ENCODE peak calls at places on chromosomes 1 and 21, in ten cellular contexts. E is heart left ventricle; K is tibial artery; Y is CD8-positive, alpha-beta memory T cell; G is right lobe of liver; J is neural progenitor cell; F is H1; D is ovary; H is CD8-positive, alpha-beta T cell; X is endothelial cell of umbilical vein. R is an unnamed sample. For H3K36me3 and H3K4me1, the result is how much of the 10 kb centered on the place peaks cover.

GRCh38 chr1:169525391-169525790 is 39.6 kb upstream of the SLC19A2 start:
- DNase-seq in H (no peak), X (no peak), K (no peak), Y (no peak), E (no peak), J (no peak), F (no peak), G (no peak), D (no peak), R (no peak)

GRCh38 chr1:12124693-12125421 is 41.9 kb upstream of the TNFRSF1B start:
- DNase-seq in K (peak), D (peak), F (peak), J (peak), X (peak), E (peak), G (peak), H (peak), Y (peak), R (peak)

GRCh38 chr1:200654660-200655059 is 15.0 kb downstream of the DDX59 start:
- DNase-seq in H (no peak), K (no peak), F (no peak), Y (no peak), G (no peak), J (no peak), D (no peak), E (no peak), X (no peak), R (no peak)

GRCh38 chr1:239814306-239814881 is 277.3 kb upstream of the FMN2 start:
- DNase-seq in G (no peak), K (no peak), E (no peak), Y (no peak), J (no peak), D (peak), F (peak), X (no peak), H (no peak), R (no peak)

GRCh38 chr21:33642896-33643657 is 776 bp downstream of the ITSN1 start:
- DNase-seq in Y (peak), K (peak), X (peak), D (peak), H (peak), F (no peak), J (peak), E (peak), G (peak), R (peak)

GRCh38 chr1:54987830-54988705 is 7.6 kb downstream of the TMEM61 start:
- DNase-seq in Y (no peak), E (no peak), X (no peak), D (no peak), H (no peak), K (no peak), J (no peak), F (no peak), G (no peak), R (no peak)

GRCh38 chr1:148264374-148265276 is 112.5 kb upstream of the NBPF11 start:
- DNase-seq in K (no peak), F (peak), G (no peak), J (peak), H (no peak), D (peak), Y (no peak), E (peak), X (peak), R (no peak)

GRCh38 chr1:181778630-181779285 is 282.8 kb downstream of the ZNF648 start:
- DNase-seq in X (no peak), K (no peak), G (no peak), J (peak), E (no peak), F (no peak), H (no peak), Y (no peak), D (no peak), R (no peak)

GRCh38 chr1:200245492-200245891 is 164.3 kb downstream of the ZNF281 start:
- DNase-seq in G (peak), F (no peak), E (peak), J (no peak), H (no peak), Y (no peak), K (no peak), D (no peak), X (no peak), R (no peak)

GRCh38 chr1:118100686-118101300 is 84.2 kb downstream of the SPAG17 start:
- DNase-seq in F (no peak), X (no peak), K (no peak), G (no peak), H (no peak), E (no peak), Y (no peak), D (no peak), J (no peak), R (no peak)

GRCh38 chr21:28884976-28885852 is 107.5 kb downstream of the LTN1 start:
- DNase-seq in K (peak), Y (peak), J (peak), G (peak), E (peak), X (peak), D (peak), H (peak), F (peak), R (peak)

GRCh38 chr1:248926401-248927182 is 20.6 kb downstream of the PGBD2 start:
- DNase-seq in J (no peak), H (no peak), X (no peak), F (no peak), D (no peak), Y (no peak), E (no peak), K (no peak), G (no peak), R (no peak)

GRCh38 chr1:224662870-224663269 is 46.8 kb downstream of the CNIH3 start:
- DNase-seq in G (no peak), H (no peak), K (no peak), D (no peak), X (no peak), J (no peak), E (no peak), F (no peak), Y (no peak), R (no peak)

GRCh38 chr21:29624776-29625175 is 315.0 kb downstream of the GRIK1 start:
- DNase-seq in H (no peak), G (no peak), D (no peak), X (no peak), Y (no peak), F (no peak), E (no peak), K (no peak), J (no peak), R (no peak)

GRCh38 chr1:105730701-105731100 is 1325.8 kb upstream of the PRMT6 start:
- DNase-seq in F (no peak), J (no peak), D (no peak), Y (no peak), G (no peak), K (no peak), H (no peak), X (no peak), E (no peak), R (no peak)

GRCh38 chr1:147545133-147545532 is 3.8 kb downstream of the BCL9 start:
- DNase-seq in J (peak), Y (peak), G (no peak), X (no peak), D (no peak), K (no peak), E (no peak), F (peak), H (peak), R (peak)

GRCh38 chr1:34419662-34420061 is 243.0 kb downstream of the C1orf94 start:
- DNase-seq in J (peak), K (no peak), G (no peak), E (no peak), D (no peak), H (no peak), X (no peak), Y (no peak), F (peak), R (no peak)

GRCh38 chr1:18217398-18218043 is 109.9 kb downstream of the IGSF21 start:
- DNase-seq in D (no peak), H (no peak), K (peak), J (no peak), F (peak), Y (no peak), X (no peak), E (no peak), G (no peak), R (no peak)

GRCh38 chr1:117646007-117646913 is 40.4 kb downstream of the TENT5C start:
- DNase-seq in E (no peak), X (no peak), F (no peak), J (no peak), Y (no peak), G (no peak), K (no peak), H (no peak), D (no peak), R (no peak)

GRCh38 chr1:94299627-94300552 is 62.5 kb upstream of the ARHGAP29 start:
- DNase-seq in D (no peak), K (no peak), X (peak), J (no peak), E (peak), Y (no peak), G (no peak), H (no peak), F (no peak), R (no peak)

GRCh38 chr21:37681711-37682110 is 234.5 kb downstream of the KCNJ6 start:
- DNase-seq in F (no peak), D (no peak), J (no peak), Y (no peak), H (no peak), G (no peak), E (no peak), K (no peak), X (no peak), R (no peak)

GRCh38 chr1:151012684-151013471 is 4.6 kb downstream of the PRUNE1 start:
- DNase-seq in H (no peak), K (no peak), E (peak), F (no peak), J (no peak), X (no peak), Y (no peak), G (peak), D (no peak), R (no peak)

GRCh38 chr1:78145105-78145580 is 99.4 kb downstream of the GIPC2 start:
- DNase-seq in D (peak), H (peak), G (no peak), E (no peak), K (peak), F (no peak), Y (no peak), X (peak), J (peak), R (peak)

GRCh38 chr1:61825398-61825797 is 83.1 kb downstream of the PATJ start:
- DNase-seq in K (no peak), X (no peak), H (no peak), G (no peak), Y (no peak), E (no peak), J (no peak), F (no peak), D (no peak), R (no peak)

GRCh38 chr1:2564006-2564814 is 8.0 kb downstream of the TNFRSF14 start:
- DNase-seq in X (no peak), K (no peak), G (no peak), H (no peak), J (no peak), E (no peak), F (no peak), D (no peak), Y (no peak), R (no peak)

GRCh38 chr1:117679868-117680267 is 74.0 kb downstream of the TENT5C start:
- DNase-seq in E (no peak), J (no peak), G (no peak), Y (no peak), H (no peak), D (no peak), F (no peak), X (no peak), K (no peak), R (no peak)

GRCh38 chr1:218886472-218886871 is 287.2 kb upstream of the LYPLAL1 start:
- DNase-seq in J (no peak), Y (no peak), G (no peak), X (peak), H (no peak), K (peak), E (no peak), F (no peak), D (peak), R (no peak)

GRCh38 chr1:156360534-156360933 is 8.5 kb upstream of the RHBG start:
- DNase-seq in K (no peak), D (no peak), X (no peak), E (no peak), H (no peak), J (no peak), F (no peak), G (no peak), Y (no peak), R (no peak)

GRCh38 chr1:225544283-225544682 is 108.6 kb downstream of the ENAH start:
- DNase-seq in D (no peak), G (no peak), F (no peak), E (no peak), X (no peak), H (no peak), K (no peak), Y (no peak), J (no peak), R (no peak)

GRCh38 chr1:201539561-201540404 is 856 bp downstream of the NAV1 start:
- DNase-seq in G (no peak), X (peak), J (peak), F (no peak), D (no peak), Y (no peak), E (peak), K (peak), H (no peak), R (peak)

GRCh38 chr1:29700522-29700921 is 464.2 kb downstream of the PTPRU start:
- DNase-seq in J (no peak), K (no peak), F (no peak), Y (no peak), D (no peak), X (no peak), H (no peak), G (no peak), E (no peak), R (no peak)

GRCh38 chr1:153190373-153190772 is 12.9 kb upstream of the LELP1 start:
- DNase-seq in G (no peak), J (no peak), H (no peak), E (no peak), X (no peak), K (no peak), Y (no peak), D (no peak), F (no peak), R (no peak)

GRCh38 chr1:2526824-2527552 is 592 bp upstream of the PANK4 start:
- DNase-seq in E (peak), F (no peak), J (no peak), K (peak), Y (no peak), G (peak), D (no peak), H (peak), X (no peak), R (no peak)

GRCh38 chr1:201511925-201512539 is 5.1 kb upstream of the CSRP1 start:
- DNase-seq in F (no peak), J (peak), G (peak), X (peak), H (no peak), D (no peak), Y (no peak), K (peak), E (peak), R (peak)

GRCh38 chr1:40998668-40999067 is 19.2 kb downstream of the CTPS1 start:
- DNase-seq in D (no peak), X (no peak), G (no peak), F (no peak), J (no peak), E (no peak), H (no peak), K (no peak), Y (no peak), R (no peak)

GRCh38 chr1:171794085-171794484 is 12.6 kb downstream of the METTL13 start:
- DNase-seq in J (no peak), D (no peak), K (no peak), F (no peak), X (no peak), Y (no peak), E (no peak), H (no peak), G (no peak), R (no peak)

GRCh38 chr21:44872266-44872567 is 1.3 kb downstream of the PTTG1IP start:
- DNase-seq in X (no peak), E (no peak), J (no peak), F (no peak), H (no peak), Y (no peak), G (no peak), K (no peak), D (no peak), R (no peak)

DNA sequence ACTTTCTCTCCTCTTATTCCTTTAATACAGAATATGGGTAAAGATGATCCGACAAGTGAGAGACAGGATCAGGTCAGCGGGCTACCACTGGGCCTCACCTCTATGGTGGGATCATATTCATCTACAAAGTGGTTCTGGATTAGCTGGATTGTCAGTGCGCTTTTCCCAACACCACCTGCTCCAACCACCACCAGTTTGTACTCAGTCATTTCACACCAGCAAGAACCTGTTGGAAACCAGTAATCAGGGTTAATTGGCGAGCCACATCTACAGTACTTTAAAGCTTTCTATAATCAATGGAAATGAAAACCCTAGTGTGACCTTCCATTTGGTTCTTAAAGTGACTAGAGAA is 643 bp downstream of the NRAS start:
- DNase-seq in F (no peak), J (no peak), D (no peak), K (no peak), E (no peak), H (no peak), X (no peak), Y (peak), G (no peak), R (no peak)
- H3K27ac ChIP-seq in F (peak), J (peak), D (no peak), K (peak), E (peak), H (peak), X (peak), Y (peak), G (peak), R (peak)

GRCh38 chr1:58670200-58670599 is 29.7 kb downstream of the MYSM1 start:
- DNase-seq in G (no peak), D (no peak), E (no peak), X (no peak), F (no peak), K (no peak), Y (no peak), H (no peak), J (no peak), R (no peak)
- H3K36me3 ChIP-seq in G (half or more), D (under half), E (half or more), X (under half), F (under half), K (half or more), Y (under half), H (under half), J (under half), R (half or more)

GRCh38 chr1:27622828-27623227 is 12.2 kb downstream of the FGR start:
- DNase-seq in F (no peak), D (no peak), X (no peak), Y (no peak), J (no peak), G (no peak), H (no peak), K (no peak), E (no peak), R (no peak)
- H3K4me1 ChIP-seq in F (under half), D (under half), X (under half), Y (under half), J (under half), G (under half), H (half or more), K (under half), E (under half), R (half or more)

GRCh38 chr1:15680131-15680530 is 4.0 kb upstream of the PLEKHM2 start:
- DNase-seq in X (no peak), E (no peak), H (no peak), Y (no peak), F (no peak), D (no peak), K (no peak), J (no peak), G (no peak), R (no peak)

GRCh38 chr1:15683411-15684039 is 595 bp upstream of the PLEKHM2 start:
- DNase-seq in F (no peak), J (no peak), K (no peak), H (no peak), Y (no peak), G (no peak), D (peak), X (no peak), E (no peak), R (no peak)

GRCh38 chr1:15682886-15683410 is 1.2 kb upstream of the PLEKHM2 start:
- DNase-seq in K (no peak), G (no peak), X (no peak), D (no peak), H (no peak), E (no peak), Y (no peak), F (no peak), J (no peak), R (no peak)

GRCh38 chr1:15680614-15681345 is 3.3 kb upstream of the PLEKHM2 start:
- DNase-seq in X (no peak), D (no peak), Y (no peak), H (no peak), J (no peak), E (no peak), G (no peak), K (no peak), F (no peak), R (no peak)

DNA sequence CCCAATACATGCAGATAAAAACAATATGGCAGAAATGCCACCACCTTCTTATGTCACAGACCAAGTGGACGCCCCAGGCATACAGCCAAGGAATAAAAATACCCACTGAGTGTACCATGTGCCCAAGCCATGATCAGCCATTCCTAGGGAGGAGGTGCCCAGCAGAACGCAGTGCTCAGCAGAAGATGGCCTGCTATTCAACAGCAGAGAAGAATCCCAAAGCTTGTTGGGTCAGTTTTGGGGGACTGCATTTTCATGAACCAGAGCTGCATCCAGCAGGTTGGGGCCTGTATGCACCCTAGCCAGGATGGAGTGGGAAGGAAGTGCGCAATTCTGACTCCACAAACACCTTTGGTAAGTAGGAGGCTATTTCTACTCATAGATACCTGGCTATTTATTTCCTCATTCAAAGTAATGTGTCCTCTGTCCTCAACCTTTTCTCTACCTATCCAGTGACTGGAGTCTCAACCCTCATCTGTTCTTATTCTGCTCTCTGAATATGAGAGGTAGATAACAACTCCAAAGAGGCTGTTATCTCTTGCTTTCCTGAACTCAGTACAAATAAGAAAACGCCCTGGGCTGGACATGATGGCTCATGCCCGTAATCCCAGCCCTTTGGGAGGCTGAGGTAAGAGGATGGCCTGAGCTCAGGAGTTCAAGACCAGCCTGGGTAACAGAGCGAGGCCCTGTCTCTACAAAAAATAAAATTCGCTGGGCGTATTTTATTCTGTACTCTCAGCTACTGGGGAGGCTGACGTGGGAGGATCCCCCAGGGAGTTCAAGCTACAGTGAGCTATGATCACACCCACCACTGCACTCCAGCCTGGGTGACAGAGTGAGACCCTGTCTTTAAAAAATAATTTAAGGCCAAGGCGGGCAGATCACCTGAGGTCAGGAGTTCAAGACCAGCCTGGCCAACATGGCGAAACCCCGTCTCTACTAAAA is 2.5 kb upstream of the PLEKHM2 start:
- DNase-seq in J (no peak), X (no peak), E (peak), G (no peak), F (no peak), H (no peak), Y (no peak), D (no peak), K (no peak), R (no peak)
- H3K27ac ChIP-seq in J (no peak), X (no peak), E (peak), G (no peak), F (no peak), H (no peak), Y (no peak), D (no peak), K (peak), R (no peak)

GRCh38 chr1:10105484-10105883 is 72.7 kb downstream of the UBE4B start:
- DNase-seq in F (no peak), Y (no peak), G (no peak), E (peak), X (no peak), D (no peak), K (no peak), J (no peak), H (no peak), R (no peak)
- H3K36me3 ChIP-seq in F (under half), Y (under half), G (under half), E (half or more), X (under half), D (under half), K (under half), J (under half), H (under half), R (half or more)

GRCh38 chr1:23341829-23342697 is 2.0 kb downstream of the HNRNPR start:
- DNase-seq in G (no peak), J (no peak), D (no peak), K (no peak), E (no peak), F (no peak), Y (no peak), X (peak), H (no peak), R (no peak)
- H3K4me1 ChIP-seq in G (under half), J (under half), D (under half), K (under half), E (half or more), F (under half), Y (half or more), X (under half), H (under half), R (half or more)